ENCODE peak calls at places on chromosomes 3 and 15, in four cellular contexts. One of them, this sample, is unnamed.
A peak's percentile ranks its signal among the peaks of the same experiment; 100 is the strongest.

GRCh38 chr15:59256538-59256937 is 49.9 kb downstream of the LDHAL6B start:
- DNase-seq in H9: no peak
- DNase-seq in mesendoderm: no peak
- DNase-seq in H1: no peak
- DNase-seq in this sample: no peak

GRCh38 chr3:179558742-179559364 is 3.9 kb upstream of the ACTL6A start:
- DNase-seq in H9: peak; percentile 54
- DNase-seq in mesendoderm: peak; percentile 77
- DNase-seq in H1: peak; percentile 72
- DNase-seq in this sample: peak; percentile 81

GRCh38 chr3:194654443-194654842 is 17.5 kb downstream of the LSG1 start:
- DNase-seq in H9: no peak
- DNase-seq in mesendoderm: no peak
- DNase-seq in H1: no peak
- DNase-seq in this sample: no peak

GRCh38 chr3:175057406-175057805 is 198.3 kb downstream of the NAALADL2 start:
- DNase-seq in H9: no peak
- DNase-seq in mesendoderm: no peak
- DNase-seq in H1: no peak
- DNase-seq in this sample: no peak

GRCh38 chr3:42803800-42804112 is 534 bp downstream of the HIGD1A start:
- DNase-seq in H9: peak; percentile 43
- DNase-seq in mesendoderm: peak; percentile 76
- DNase-seq in H1: no peak
- DNase-seq in this sample: no peak

GRCh38 chr15:93981706-93982105 is 249.7 kb upstream of the MCTP2 start:
- DNase-seq in H9: no peak
- DNase-seq in mesendoderm: no peak
- DNase-seq in H1: no peak
- DNase-seq in this sample: no peak

GRCh38 chr15:59174161-59174845 is 32.3 kb upstream of the LDHAL6B start:
- DNase-seq in H9: no peak
- DNase-seq in mesendoderm: no peak
- DNase-seq in H1: no peak
- DNase-seq in this sample: peak; percentile 36

GRCh38 chr3:65303431-65303830 is 615.6 kb upstream of the ADAMTS9 start:
- DNase-seq in H9: no peak
- DNase-seq in mesendoderm: no peak
- DNase-seq in H1: no peak
- DNase-seq in this sample: no peak

GRCh38 chr15:62946940-62947339 is 95.6 kb upstream of the TPM1 start:
- DNase-seq in H9: no peak
- DNase-seq in mesendoderm: no peak
- DNase-seq in H1: no peak
- DNase-seq in this sample: no peak

GRCh38 chr3:179666436-179667035 is 13.7 kb downstream of the USP13 start:
- DNase-seq in H9: peak; percentile 43
- DNase-seq in mesendoderm: peak; percentile 42
- DNase-seq in H1: peak; percentile 59
- DNase-seq in this sample: no peak

GRCh38 chr15:26873846-26874245 is 7.0 kb downstream of the GABRA5 start:
- DNase-seq in H9: no peak
- DNase-seq in mesendoderm: no peak
- DNase-seq in H1: no peak
- DNase-seq in this sample: peak; percentile 29

GRCh38 chr3:77562089-77562488 is 522.2 kb downstream of the ROBO2 start:
- DNase-seq in H9: no peak
- DNase-seq in mesendoderm: no peak
- DNase-seq in H1: no peak
- DNase-seq in this sample: peak; percentile 1

GRCh38 chr3:20056727-20057611 is 16.7 kb downstream of the KAT2B start:
- DNase-seq in H9: no peak
- DNase-seq in mesendoderm: no peak
- DNase-seq in H1: no peak
- DNase-seq in this sample: peak; percentile 82

GRCh38 chr3:78066287-78066686 is 1026.4 kb downstream of the ROBO2 start:
- DNase-seq in H9: no peak
- DNase-seq in mesendoderm: no peak
- DNase-seq in H1: no peak
- DNase-seq in this sample: no peak

GRCh38 chr15:65618575-65619109 is 3.1 kb upstream of the SLC24A1 start:
- DNase-seq in H9: no peak
- DNase-seq in mesendoderm: no peak
- DNase-seq in H1: no peak
- DNase-seq in this sample: no peak

GRCh38 chr15:92617197-92618037 is 38.2 kb downstream of the FAM174B start:
- DNase-seq in H9: no peak
- DNase-seq in mesendoderm: peak; percentile 55
- DNase-seq in H1: no peak
- DNase-seq in this sample: peak; percentile 57

GRCh38 chr3:104896624-104897023 is 470.1 kb upstream of the ALCAM start:
- DNase-seq in H9: no peak
- DNase-seq in mesendoderm: no peak
- DNase-seq in H1: no peak
- DNase-seq in this sample: peak; percentile 19

GRCh38 chr15:56249080-56249479 is 5.4 kb upstream of the RFX7 start:
- DNase-seq in H9: peak; percentile 49
- DNase-seq in mesendoderm: peak; percentile 87
- DNase-seq in H1: no peak
- DNase-seq in this sample: peak; percentile 58

GRCh38 chr3:119849126-119849525 is 67.2 kb downstream of the NR1I2 start:
- DNase-seq in H9: no peak
- DNase-seq in mesendoderm: no peak
- DNase-seq in H1: no peak
- DNase-seq in this sample: no peak

GRCh38 chr3:127137113-127137512 is 55.8 kb upstream of the PRR23E start:
- DNase-seq in H9: no peak
- DNase-seq in mesendoderm: no peak
- DNase-seq in H1: no peak
- DNase-seq in this sample: no peak

GRCh38 chr3:134419966-134420321 is 45.7 kb upstream of the AMOTL2 start:
- DNase-seq in H9: no peak
- DNase-seq in mesendoderm: no peak
- DNase-seq in H1: no peak
- DNase-seq in this sample: no peak

DNA sequence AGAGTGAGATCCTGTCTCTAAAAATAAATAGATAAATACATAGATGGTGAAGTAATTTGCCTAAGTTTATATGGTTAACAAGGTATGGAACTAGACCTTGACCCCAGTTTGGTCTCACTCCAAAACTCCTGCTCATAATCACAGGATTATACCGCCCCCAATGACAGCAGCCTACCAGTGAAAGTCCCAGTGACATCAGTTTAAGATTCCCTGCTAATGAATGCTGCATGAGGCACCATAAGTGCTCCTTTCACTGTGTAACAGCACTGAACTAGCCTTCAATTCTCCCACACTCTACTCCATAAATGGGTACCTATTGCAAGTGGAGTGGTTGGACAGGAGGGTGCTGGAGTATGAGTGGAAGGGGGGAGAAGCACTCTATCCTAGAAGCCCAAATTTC is 23.7 kb upstream of the THSD4 start:
- DNase-seq in H9: no peak
- DNase-seq in mesendoderm: no peak
- DNase-seq in H1: peak; percentile 10
- DNase-seq in this sample: peak; percentile 78
- H3K56ac ChIP-seq in H9: no peak overlapping the region
- H3K56ac ChIP-seq in mesendoderm: no peak overlapping the region
- H3K56ac ChIP-seq in H1: no peak overlapping the region
- H3K56ac ChIP-seq in this sample: no peak overlapping the region

DNA sequence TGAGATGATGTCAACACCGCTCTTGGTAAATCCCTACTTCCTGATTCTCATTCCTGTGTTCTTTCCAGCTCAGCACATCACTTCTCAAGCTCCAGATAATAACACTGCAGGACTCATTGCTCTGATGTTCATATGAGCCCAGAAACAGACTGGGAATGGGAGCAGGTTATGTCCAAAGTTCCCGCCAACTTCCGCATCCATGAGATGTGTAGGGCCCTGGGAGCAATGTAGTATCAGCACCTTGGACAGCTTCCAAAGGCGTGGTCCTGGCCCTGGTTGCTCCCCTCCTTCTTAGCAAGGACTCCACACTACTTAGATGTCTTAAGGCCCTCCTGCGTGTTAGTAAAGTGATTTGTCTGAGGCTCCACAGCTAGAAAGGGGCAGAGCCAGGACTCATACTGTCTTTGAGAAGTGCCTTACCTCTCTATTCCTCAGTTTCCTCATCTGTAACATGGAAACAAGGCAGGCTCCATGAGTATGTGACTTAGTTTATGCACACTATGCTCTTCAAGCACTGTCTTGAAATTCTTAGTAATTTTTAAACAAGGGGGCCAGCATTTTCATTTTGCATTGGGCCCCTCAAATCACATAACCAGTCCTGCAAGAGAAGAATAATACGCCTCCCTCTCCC is 27.9 kb upstream of the SLC6A1 start:
- DNase-seq in H9: peak; percentile 53
- DNase-seq in mesendoderm: peak; percentile 59
- DNase-seq in H1: peak; percentile 70
- DNase-seq in this sample: peak; percentile 3
- H3K56ac ChIP-seq in H9: no peak overlapping the region
- H3K56ac ChIP-seq in mesendoderm: no peak overlapping the region
- H3K56ac ChIP-seq in H1: no peak overlapping the region
- H3K56ac ChIP-seq in this sample: no peak overlapping the region

GRCh38 chr15:38048001-38048455 is 113.6 kb downstream of the TMCO5A start:
- DNase-seq in H9: no peak
- DNase-seq in mesendoderm: no peak
- DNase-seq in H1: no peak
- DNase-seq in this sample: no peak
- H3K56ac ChIP-seq in H9: no peak overlapping the region
- H3K56ac ChIP-seq in mesendoderm: no peak overlapping the region
- H3K56ac ChIP-seq in H1: no peak overlapping the region
- H3K56ac ChIP-seq in this sample: no peak overlapping the region

DNA sequence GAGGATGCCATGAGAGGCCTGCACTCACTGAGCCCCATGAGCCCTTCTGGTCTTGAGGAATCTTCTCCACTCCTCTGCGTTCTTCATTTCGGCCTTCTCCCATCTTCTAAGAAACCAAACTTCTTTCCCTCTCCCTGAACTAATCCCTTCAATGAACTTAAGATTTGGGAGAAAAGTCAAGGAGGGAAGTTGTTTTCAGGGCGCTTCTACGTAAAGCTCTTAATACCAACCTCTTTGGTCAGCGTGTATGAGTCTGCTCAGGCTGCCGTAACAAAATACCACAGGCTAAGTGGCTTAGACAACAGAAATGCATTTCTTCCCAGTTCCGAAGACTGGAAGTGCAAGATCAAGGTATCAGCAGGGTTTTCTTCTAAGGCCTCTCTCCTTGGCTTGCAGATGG is 13.8 kb upstream of the PSMD6 start:
- DNase-seq in H9: no peak
- DNase-seq in mesendoderm: no peak
- DNase-seq in H1: no peak
- DNase-seq in this sample: no peak
- H3K56ac ChIP-seq in H9: no peak overlapping the region
- H3K56ac ChIP-seq in mesendoderm: no peak overlapping the region
- H3K56ac ChIP-seq in H1: no peak overlapping the region
- H3K56ac ChIP-seq in this sample: no peak overlapping the region

DNA sequence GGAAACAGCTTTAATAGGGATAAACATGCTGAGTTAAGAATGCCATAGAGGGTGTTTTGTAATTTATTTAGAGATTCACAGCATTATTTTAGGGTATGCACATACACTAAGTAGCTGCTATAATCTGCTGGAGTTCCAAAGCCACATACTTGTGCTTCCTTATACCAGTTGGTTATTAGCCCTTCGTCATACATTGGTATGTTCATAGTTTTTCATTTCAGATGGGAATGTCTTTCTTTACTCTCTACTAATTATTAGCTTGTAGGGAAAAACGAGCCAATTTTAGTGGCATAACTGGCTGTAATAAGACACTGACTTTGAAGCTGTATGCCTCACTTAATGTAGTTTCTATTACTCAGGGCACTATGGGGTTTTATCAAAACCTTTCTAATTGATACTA is 74.9 kb downstream of the PFN2 start:
- DNase-seq in H9: no peak
- DNase-seq in mesendoderm: no peak
- DNase-seq in H1: no peak
- DNase-seq in this sample: no peak
- H3K56ac ChIP-seq in H9: no peak overlapping the region
- H3K56ac ChIP-seq in mesendoderm: no peak overlapping the region
- H3K56ac ChIP-seq in H1: no peak overlapping the region
- H3K56ac ChIP-seq in this sample: no peak overlapping the region